ENCODE peak calls at places on chromosome 21, in eight cellular contexts. One of them, this sample, is unnamed.

GRCh38 chr21:25350056-25350455 is 257.2 kb downstream of the MRPL39 start:
- DNase-seq in mucosa of descending colon: no peak
- DNase-seq in K562: no peak
- DNase-seq in aorta: no peak
- DNase-seq in mammary epithelial cell: no peak
- DNase-seq in upper lobe of right lung: no peak
- DNase-seq in effector memory CD4-positive, alpha-beta T cell: no peak
- DNase-seq in mesenchymal stem cell: no peak
- DNase-seq in this sample: no peak

GRCh38 chr21:40507978-40508377 is 339.0 kb downstream of the DSCAM start:
- DNase-seq in mucosa of descending colon: no peak
- DNase-seq in K562: no peak
- DNase-seq in aorta: no peak
- DNase-seq in mammary epithelial cell: peak; percentile 71
- DNase-seq in upper lobe of right lung: no peak
- DNase-seq in effector memory CD4-positive, alpha-beta T cell: no peak
- DNase-seq in mesenchymal stem cell: no peak
- DNase-seq in this sample: no peak

GRCh38 chr21:25324666-25325065 is 282.6 kb downstream of the MRPL39 start:
- DNase-seq in mucosa of descending colon: no peak
- DNase-seq in K562: no peak
- DNase-seq in aorta: no peak
- DNase-seq in mammary epithelial cell: no peak
- DNase-seq in upper lobe of right lung: no peak
- DNase-seq in effector memory CD4-positive, alpha-beta T cell: no peak
- DNase-seq in mesenchymal stem cell: no peak
- DNase-seq in this sample: no peak

GRCh38 chr21:14675774-14676530 is 129.8 kb upstream of the SAMSN1 start:
- DNase-seq in mucosa of descending colon: no peak
- DNase-seq in K562: no peak
- DNase-seq in aorta: no peak
- DNase-seq in mammary epithelial cell: no peak
- DNase-seq in upper lobe of right lung: no peak
- DNase-seq in effector memory CD4-positive, alpha-beta T cell: no peak
- DNase-seq in mesenchymal stem cell: no peak
- DNase-seq in this sample: no peak

GRCh38 chr21:26095131-26095530 is 75.4 kb downstream of the APP start:
- DNase-seq in mucosa of descending colon: no peak
- DNase-seq in K562: no peak
- DNase-seq in aorta: no peak
- DNase-seq in mammary epithelial cell: peak; percentile 36
- DNase-seq in upper lobe of right lung: no peak
- DNase-seq in effector memory CD4-positive, alpha-beta T cell: no peak
- DNase-seq in mesenchymal stem cell: no peak
- DNase-seq in this sample: no peak

GRCh38 chr21:27291006-27291405 is 324.1 kb upstream of the ADAMTS5 start:
- DNase-seq in mucosa of descending colon: no peak
- DNase-seq in K562: no peak
- DNase-seq in aorta: no peak
- DNase-seq in mammary epithelial cell: no peak
- DNase-seq in upper lobe of right lung: no peak
- DNase-seq in effector memory CD4-positive, alpha-beta T cell: no peak
- DNase-seq in mesenchymal stem cell: no peak
- DNase-seq in this sample: no peak

GRCh38 chr21:41901099-41901498 is 22.0 kb upstream of the PRDM15 start:
- DNase-seq in mucosa of descending colon: no peak
- DNase-seq in K562: no peak
- DNase-seq in aorta: no peak
- DNase-seq in mammary epithelial cell: no peak
- DNase-seq in upper lobe of right lung: no peak
- DNase-seq in effector memory CD4-positive, alpha-beta T cell: no peak
- DNase-seq in mesenchymal stem cell: no peak
- DNase-seq in this sample: no peak

GRCh38 chr21:16773206-16773605 is 739.6 kb upstream of the CXADR start:
- DNase-seq in mucosa of descending colon: no peak
- DNase-seq in K562: no peak
- DNase-seq in aorta: no peak
- DNase-seq in mammary epithelial cell: no peak
- DNase-seq in upper lobe of right lung: no peak
- DNase-seq in effector memory CD4-positive, alpha-beta T cell: no peak
- DNase-seq in mesenchymal stem cell: peak; percentile 3
- DNase-seq in this sample: no peak

GRCh38 chr21:35940074-35940927 is 120.0 kb downstream of the SETD4 start:
- DNase-seq in mucosa of descending colon: no peak
- DNase-seq in K562: peak; percentile 52
- DNase-seq in aorta: no peak
- DNase-seq in mammary epithelial cell: peak; percentile 66
- DNase-seq in upper lobe of right lung: no peak
- DNase-seq in effector memory CD4-positive, alpha-beta T cell: no peak
- DNase-seq in mesenchymal stem cell: peak; percentile 79
- DNase-seq in this sample: no peak

GRCh38 chr21:18350216-18350615 is 53.4 kb downstream of the TMPRSS15 start:
- DNase-seq in mucosa of descending colon: no peak
- DNase-seq in K562: no peak
- DNase-seq in aorta: no peak
- DNase-seq in mammary epithelial cell: no peak
- DNase-seq in upper lobe of right lung: no peak
- DNase-seq in effector memory CD4-positive, alpha-beta T cell: no peak
- DNase-seq in mesenchymal stem cell: peak; percentile 44
- DNase-seq in this sample: no peak

DNA sequence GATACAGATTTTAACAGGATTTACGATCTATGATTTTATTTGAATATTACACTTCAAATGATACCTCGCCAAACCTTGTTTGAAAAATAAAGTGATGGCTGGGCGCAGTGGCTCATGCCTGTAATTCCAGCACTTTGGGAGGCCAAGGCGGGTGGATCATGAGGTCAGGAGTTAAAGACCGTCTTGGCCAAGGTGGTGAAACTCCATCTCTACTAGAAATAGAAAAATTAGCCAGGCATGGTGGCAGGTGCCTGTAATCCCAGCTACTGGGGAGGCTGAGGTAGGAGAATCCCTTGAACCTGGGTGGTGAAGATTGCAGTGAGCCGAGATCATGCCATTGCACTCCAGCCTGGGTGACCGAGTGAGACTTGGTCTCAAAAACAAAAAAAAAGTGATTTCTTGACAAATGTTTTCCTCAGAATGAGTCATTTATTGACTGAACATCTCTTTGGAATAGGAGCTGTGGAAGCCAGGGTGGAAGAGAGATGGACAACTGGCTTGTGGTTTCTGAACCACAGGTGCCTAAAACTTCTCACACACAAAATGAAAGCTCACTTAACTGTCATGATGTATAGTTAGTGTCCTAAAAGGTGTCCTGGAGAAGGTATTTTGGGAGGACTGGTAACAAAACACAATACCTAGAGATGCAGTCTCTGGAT is 11.9 kb downstream of the PKNOX1 start:
- DNase-seq in mucosa of descending colon: no peak
- DNase-seq in K562: no peak
- DNase-seq in aorta: no peak
- DNase-seq in mammary epithelial cell: no peak
- DNase-seq in upper lobe of right lung: no peak
- DNase-seq in effector memory CD4-positive, alpha-beta T cell: no peak
- DNase-seq in mesenchymal stem cell: peak; percentile 38
- DNase-seq in this sample: no peak
- H3K4me1 ChIP-seq in mucosa of descending colon: no peaks in the 10 kb centered on the region
- H3K4me1 ChIP-seq in K562: peaks cover 27% of the 10 kb centered on the region
- H3K4me1 ChIP-seq in aorta: no peaks in the 10 kb centered on the region
- H3K4me1 ChIP-seq in mammary epithelial cell: no peaks in the 10 kb centered on the region
- H3K4me1 ChIP-seq in upper lobe of right lung: no peaks in the 10 kb centered on the region
- H3K4me1 ChIP-seq in effector memory CD4-positive, alpha-beta T cell: no peaks in the 10 kb centered on the region
- H3K4me1 ChIP-seq in mesenchymal stem cell: peaks cover 22% of the 10 kb centered on the region
- H3K4me1 ChIP-seq in this sample: peaks cover 3% of the 10 kb centered on the region

DNA sequence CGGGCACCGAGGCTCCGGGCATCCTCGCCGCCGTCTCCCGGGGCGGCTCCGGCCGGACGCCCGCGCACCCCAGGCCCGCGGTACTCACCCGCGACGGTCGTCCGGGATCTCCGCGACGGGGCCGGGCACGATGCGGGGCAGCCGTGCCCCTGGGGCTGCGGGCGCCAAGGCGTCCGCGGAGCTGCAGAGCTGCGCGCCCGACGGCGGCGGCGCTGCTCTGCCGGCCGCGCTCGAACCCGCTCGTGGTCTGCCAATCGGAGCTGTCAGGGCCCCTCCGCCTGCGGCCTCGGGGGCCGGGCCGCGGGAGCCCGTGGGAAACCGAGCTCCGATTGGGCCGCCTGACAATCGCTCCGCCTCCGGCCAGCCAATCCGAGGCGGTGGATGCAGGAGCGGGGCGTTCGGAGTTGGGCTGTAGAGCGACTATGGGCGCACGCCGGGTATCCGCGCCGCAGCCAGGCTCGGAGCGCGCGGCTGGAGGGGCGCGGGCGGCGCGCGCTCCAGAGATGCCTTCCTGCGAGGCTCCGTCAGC is 100.6 kb upstream of the SOD1 start:
- DNase-seq in mucosa of descending colon: peak; percentile 92
- DNase-seq in K562: no peak
- DNase-seq in aorta: peak; percentile 91
- DNase-seq in mammary epithelial cell: peak; percentile 97
- DNase-seq in upper lobe of right lung: peak; percentile 86
- DNase-seq in effector memory CD4-positive, alpha-beta T cell: peak; percentile 82
- DNase-seq in mesenchymal stem cell: peak; percentile 95
- DNase-seq in this sample: peak; percentile 96
- H3K4me3 ChIP-seq in mucosa of descending colon: peak overlapping the region; percentile 42
- H3K4me3 ChIP-seq in K562: no peak overlapping the region
- H3K4me3 ChIP-seq in aorta: no peak overlapping the region
- H3K4me3 ChIP-seq in mammary epithelial cell: peak overlapping the region; percentile 58
- H3K4me3 ChIP-seq in upper lobe of right lung: peak overlapping the region; percentile 62
- H3K4me3 ChIP-seq in effector memory CD4-positive, alpha-beta T cell: peak overlapping the region; percentile 68
- H3K4me3 ChIP-seq in mesenchymal stem cell: peak overlapping the region; percentile 80
- H3K4me3 ChIP-seq in this sample: peak overlapping the region; percentile 62

DNA sequence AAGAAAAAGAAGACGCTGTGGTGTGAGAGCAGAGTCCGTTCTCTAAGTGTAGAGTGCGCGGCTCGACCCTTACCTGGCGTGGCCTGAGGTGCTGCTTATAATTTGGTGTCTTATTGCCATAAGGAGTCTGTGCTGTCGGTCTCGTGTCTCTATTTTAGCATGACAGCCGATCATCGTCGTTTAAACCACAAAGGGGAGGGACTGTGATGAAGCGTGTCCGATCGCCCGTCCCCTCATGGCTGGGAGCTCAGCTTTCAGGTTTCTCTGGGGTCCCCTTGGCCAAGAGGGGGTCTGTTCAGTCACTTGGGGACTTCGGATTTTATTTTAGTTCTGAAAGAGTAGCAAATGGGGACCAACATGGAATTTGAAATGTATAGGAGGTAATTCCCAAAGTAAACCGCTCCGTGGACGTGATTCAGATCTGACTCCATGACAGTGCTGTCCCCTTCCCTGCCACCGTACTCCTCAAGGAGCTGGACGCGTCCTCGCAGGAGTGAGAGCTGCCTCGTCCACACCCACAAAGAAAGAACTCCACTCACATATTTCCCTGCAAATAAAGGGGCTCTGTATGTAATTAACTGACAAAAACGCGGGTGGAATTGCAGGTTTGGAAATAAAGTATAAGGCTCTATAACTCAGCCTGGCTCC is 183.5 kb downstream of the ETS2 start:
- DNase-seq in mucosa of descending colon: no peak
- DNase-seq in K562: no peak
- DNase-seq in aorta: no peak
- DNase-seq in mammary epithelial cell: no peak
- DNase-seq in upper lobe of right lung: no peak
- DNase-seq in effector memory CD4-positive, alpha-beta T cell: no peak
- DNase-seq in mesenchymal stem cell: no peak
- DNase-seq in this sample: no peak
- H3K4me1 ChIP-seq in mucosa of descending colon: peaks cover 22% of the 10 kb centered on the region
- H3K4me1 ChIP-seq in K562: peaks cover 10% of the 10 kb centered on the region
- H3K4me1 ChIP-seq in aorta: peaks cover 2% of the 10 kb centered on the region
- H3K4me1 ChIP-seq in mammary epithelial cell: peaks cover 54% of the 10 kb centered on the region
- H3K4me1 ChIP-seq in upper lobe of right lung: peaks cover 74% of the 10 kb centered on the region
- H3K4me1 ChIP-seq in effector memory CD4-positive, alpha-beta T cell: no peaks in the 10 kb centered on the region
- H3K4me1 ChIP-seq in mesenchymal stem cell: peaks cover 34% of the 10 kb centered on the region
- H3K4me1 ChIP-seq in this sample: peaks cover 8% of the 10 kb centered on the region

DNA sequence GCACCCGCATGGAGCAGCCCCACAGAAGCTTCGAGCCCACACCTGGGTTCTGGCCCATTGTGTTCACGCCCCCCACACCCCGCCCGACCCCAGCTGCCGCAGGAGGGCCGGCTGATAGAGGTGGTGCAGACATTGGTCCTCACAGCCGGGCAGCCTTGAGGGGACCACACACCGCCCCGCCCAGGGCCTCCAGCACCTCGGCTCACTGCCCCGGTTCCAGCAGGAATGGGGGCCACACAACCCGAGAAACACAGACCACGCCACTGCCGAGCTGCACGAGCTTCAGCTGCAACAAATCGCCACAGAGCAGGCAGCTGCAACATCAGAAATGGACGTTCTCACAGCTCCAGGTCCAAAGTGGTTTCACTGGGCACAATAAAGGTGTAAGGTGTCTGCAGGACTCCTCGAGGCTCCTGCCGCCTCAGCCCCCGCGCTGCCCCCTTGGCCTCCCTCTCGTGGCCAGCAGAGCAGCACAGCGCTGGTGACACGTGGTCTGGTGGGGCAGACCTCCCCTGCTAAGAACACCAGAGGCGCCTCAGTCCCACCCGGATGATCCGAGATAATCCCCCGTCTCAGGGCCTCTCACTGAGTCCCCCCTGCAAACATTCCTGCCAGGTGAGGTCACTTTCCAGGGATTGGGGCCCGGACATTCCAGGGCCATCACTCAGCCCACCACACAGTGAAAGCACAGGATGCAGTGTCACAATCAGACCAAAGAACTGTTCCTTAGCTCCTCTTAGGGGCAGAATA is 62.3 kb upstream of the ADARB1 start:
- DNase-seq in mucosa of descending colon: peak; percentile 43
- DNase-seq in K562: no peak
- DNase-seq in aorta: peak; percentile 90
- DNase-seq in mammary epithelial cell: peak; percentile 92
- DNase-seq in upper lobe of right lung: peak; percentile 61
- DNase-seq in effector memory CD4-positive, alpha-beta T cell: no peak
- DNase-seq in mesenchymal stem cell: peak; percentile 93
- DNase-seq in this sample: no peak
- H3K4me3 ChIP-seq in mucosa of descending colon: no peak overlapping the region
- H3K4me3 ChIP-seq in K562: no peak overlapping the region
- H3K4me3 ChIP-seq in aorta: no peak overlapping the region
- H3K4me3 ChIP-seq in mammary epithelial cell: no peak overlapping the region
- H3K4me3 ChIP-seq in upper lobe of right lung: no peak overlapping the region
- H3K4me3 ChIP-seq in effector memory CD4-positive, alpha-beta T cell: no peak overlapping the region
- H3K4me3 ChIP-seq in mesenchymal stem cell: peak overlapping the region; percentile 56
- H3K4me3 ChIP-seq in this sample: no peak overlapping the region

GRCh38 chr21:44868707-44869106 is 4.8 kb downstream of the PTTG1IP start:
- DNase-seq in mucosa of descending colon: no peak
- DNase-seq in K562: no peak
- DNase-seq in aorta: no peak
- DNase-seq in mammary epithelial cell: no peak
- DNase-seq in upper lobe of right lung: peak; percentile 8
- DNase-seq in effector memory CD4-positive, alpha-beta T cell: no peak
- DNase-seq in mesenchymal stem cell: no peak
- DNase-seq in this sample: no peak
- H3K4me1 ChIP-seq in mucosa of descending colon: peaks cover 49% of the 10 kb centered on the region
- H3K4me1 ChIP-seq in K562: peaks cover 38% of the 10 kb centered on the region
- H3K4me1 ChIP-seq in aorta: no peaks in the 10 kb centered on the region
- H3K4me1 ChIP-seq in mammary epithelial cell: peaks cover 61% of the 10 kb centered on the region
- H3K4me1 ChIP-seq in upper lobe of right lung: peaks cover 69% of the 10 kb centered on the region
- H3K4me1 ChIP-seq in effector memory CD4-positive, alpha-beta T cell: peaks cover 73% of the 10 kb centered on the region
- H3K4me1 ChIP-seq in mesenchymal stem cell: peaks cover 52% of the 10 kb centered on the region
- H3K4me1 ChIP-seq in this sample: peaks cover 77% of the 10 kb centered on the region

DNA sequence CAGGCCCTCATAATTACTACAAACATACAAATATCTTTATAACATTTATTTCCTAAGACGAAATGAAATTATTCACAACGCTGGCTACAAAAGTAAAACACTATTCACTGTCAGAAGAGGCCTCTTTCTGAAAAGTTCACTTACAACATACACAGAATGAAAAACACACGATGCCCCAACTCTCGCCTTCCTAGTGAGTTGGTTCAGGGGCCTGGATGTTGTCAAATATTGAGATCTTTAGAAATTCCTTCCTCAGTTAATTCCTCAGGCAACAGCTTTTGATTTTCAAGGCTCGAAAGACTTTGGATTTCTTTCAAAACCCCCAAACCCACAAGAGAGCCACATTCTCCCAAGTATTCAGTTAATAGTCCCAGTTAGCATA is 14.2 kb upstream of the KCNE1 start:
- DNase-seq in mucosa of descending colon: no peak
- DNase-seq in K562: no peak
- DNase-seq in aorta: no peak
- DNase-seq in mammary epithelial cell: no peak
- DNase-seq in upper lobe of right lung: no peak
- DNase-seq in effector memory CD4-positive, alpha-beta T cell: no peak
- DNase-seq in mesenchymal stem cell: no peak
- DNase-seq in this sample: no peak
- H3K4me3 ChIP-seq in mucosa of descending colon: no peak overlapping the region
- H3K4me3 ChIP-seq in K562: no peak overlapping the region
- H3K4me3 ChIP-seq in aorta: peak overlapping the region; percentile 78
- H3K4me3 ChIP-seq in mammary epithelial cell: peak overlapping the region; percentile 81
- H3K4me3 ChIP-seq in upper lobe of right lung: peak overlapping the region; percentile 56
- H3K4me3 ChIP-seq in effector memory CD4-positive, alpha-beta T cell: peak overlapping the region; percentile 33
- H3K4me3 ChIP-seq in mesenchymal stem cell: peak overlapping the region; percentile 82
- H3K4me3 ChIP-seq in this sample: peak overlapping the region; percentile 55